ENCODE peak calls at places on chromosomes 7 and 10, in six cellular contexts. V, W, C, M, N and L are unnamed samples.

GRCh38 chr7:97004931-97005763 is at the start of gene DLX6:
- DNase-seq in N (no peak), V (no peak), C (peak; percentile 45), M (peak; percentile 47), W (no peak), L (no peak)

GRCh38 chr10:86286591-86287421 is 79.8 kb downstream of the GRID1 start:
- DNase-seq in N (no peak), V (no peak), C (peak; percentile 37), M (no peak), W (no peak), L (no peak)

GRCh38 chr7:83941300-83941699 is 253.3 kb downstream of the SEMA3A start:
- DNase-seq in C (no peak), V (no peak), W (no peak), M (no peak), N (no peak), L (no peak)

GRCh38 chr7:2691223-2691818 is 3.3 kb downstream of the AMZ1 start:
- DNase-seq in N (no peak), M (no peak), V (no peak), C (no peak), W (no peak), L (no peak)

GRCh38 chr7:51350195-51350896 is 33.7 kb upstream of the COBL start:
- DNase-seq in C (no peak), N (no peak), M (no peak), W (no peak), V (peak; percentile 73), L (no peak)

GRCh38 chr10:26334932-26335573 is 103.1 kb upstream of the APBB1IP start:
- DNase-seq in C (peak; percentile 76), M (peak; percentile 29), V (peak; percentile 77), N (peak; percentile 53), W (peak; percentile 41), L (peak; percentile 74)

GRCh38 chr7:116546916-116547315 is 22.1 kb downstream of the CAV1 start:
- DNase-seq in N (no peak), V (no peak), W (no peak), C (no peak), M (no peak), L (no peak)

GRCh38 chr7:22859676-22860290 is 37.1 kb upstream of the TOMM7 start:
- DNase-seq in V (no peak), N (no peak), M (no peak), C (no peak), W (no peak), L (no peak)

GRCh38 chr7:103695496-103695895 is 249.5 kb upstream of the SLC26A5 start:
- DNase-seq in V (no peak), C (no peak), N (no peak), M (no peak), W (no peak), L (no peak)

GRCh38 chr10:86298501-86299001 is 68.0 kb downstream of the GRID1 start:
- DNase-seq in N (no peak), C (peak; percentile 34), M (no peak), W (no peak), V (no peak), L (no peak)

GRCh38 chr10:72796042-72796441 is 97.5 kb upstream of the OIT3 start:
- DNase-seq in C (no peak), N (no peak), W (no peak), V (peak; percentile 9), M (no peak), L (no peak)

GRCh38 chr7:24284699-24285506 is 913 bp downstream of the NPY start:
- DNase-seq in C (no peak), V (no peak), W (no peak), M (no peak), N (no peak), L (no peak)

GRCh38 chr10:110901954-110902819 is 16.8 kb downstream of the BBIP1 start:
- DNase-seq in V (peak; percentile 52), M (no peak), N (peak; percentile 27), W (no peak), C (no peak), L (no peak)

GRCh38 chr10:19947656-19948055 is 131.4 kb downstream of the PLXDC2 start:
- DNase-seq in W (no peak), M (no peak), N (no peak), C (no peak), V (no peak), L (no peak)

GRCh38 chr10:5416981-5417380 is 4.6 kb downstream of the NET1 start:
- DNase-seq in M (no peak), W (no peak), N (no peak), V (no peak), C (no peak), L (no peak)

GRCh38 chr7:148669907-148670306 is 28.8 kb upstream of the CUL1 start:
- DNase-seq in W (no peak), M (no peak), C (no peak), N (no peak), V (no peak), L (no peak)

GRCh38 chr7:122528879-122529481 is 169.9 kb downstream of the RNF133 start:
- DNase-seq in W (no peak), M (no peak), C (no peak), N (no peak), V (peak; percentile 48), L (no peak)

GRCh38 chr7:158174947-158175346 is 412.7 kb downstream of the PTPRN2 start:
- DNase-seq in C (no peak), W (no peak), M (no peak), N (no peak), V (no peak), L (no peak)

GRCh38 chr10:118963963-118964362 is 65.6 kb upstream of the NANOS1 start:
- DNase-seq in W (no peak), N (no peak), C (no peak), V (no peak), M (no peak), L (no peak)

GRCh38 chr10:11849908-11850307 is 26.8 kb downstream of the PROSER2 start:
- DNase-seq in W (no peak), N (no peak), V (no peak), C (no peak), M (no peak), L (no peak)

GRCh38 chr7:55231736-55232280 is 133.3 kb upstream of the LANCL2 start:
- DNase-seq in N (no peak), M (no peak), C (no peak), V (no peak), W (no peak), L (no peak)

GRCh38 chr10:1116051-1116450 is 59.9 kb downstream of the WDR37 start:
- DNase-seq in W (no peak), C (no peak), V (no peak), M (no peak), N (no peak), L (no peak)

GRCh38 chr7:22443370-22444180 is 56.4 kb downstream of the STEAP1B start:
- DNase-seq in N (no peak), M (no peak), V (peak; percentile 52), W (no peak), C (no peak), L (no peak)

GRCh38 chr7:12322287-12322902 is 81.3 kb downstream of the VWDE start:
- DNase-seq in V (peak; percentile 36), C (no peak), W (no peak), M (no peak), N (no peak), L (no peak)

GRCh38 chr10:102919237-102919959 is 1.3 kb downstream of the CNNM2 start:
- DNase-seq in M (no peak), V (peak; percentile 51), C (peak; percentile 43), N (no peak), W (no peak), L (peak; percentile 18)

GRCh38 chr7:120023494-120024167 is 249.3 kb upstream of the KCND2 start:
- DNase-seq in V (no peak), C (no peak), W (no peak), N (no peak), M (no peak), L (no peak)

GRCh38 chr10:69636626-69637550 is 6.8 kb downstream of the FAM241B start:
- DNase-seq in M (no peak), C (no peak), V (peak; percentile 40), N (peak; percentile 13), W (no peak), L (no peak)

GRCh38 chr7:40808409-40808942 is 673.7 kb downstream of the SUGCT start:
- DNase-seq in M (peak; percentile 66), C (no peak), W (no peak), N (no peak), V (peak; percentile 91), L (no peak)

GRCh38 chr7:22113041-22113440 is 167.3 kb upstream of the CDCA7L start:
- DNase-seq in N (no peak), C (no peak), W (no peak), M (no peak), V (no peak), L (no peak)

GRCh38 chr10:27366769-27367168 is 126.2 kb upstream of the ACBD5 start:
- DNase-seq in C (no peak), N (no peak), M (no peak), V (no peak), W (no peak), L (no peak)

GRCh38 chr7:98398567-98399372 is 2.1 kb downstream of the BAIAP2L1 start:
- DNase-seq in N (no peak), V (peak; percentile 43), M (no peak), W (no peak), C (no peak), L (no peak)

GRCh38 chr10:22315455-22316285 is 518 bp upstream of the COMMD3 start:
- DNase-seq in M (no peak), V (peak; percentile 14), N (no peak), C (no peak), W (no peak), L (no peak)

GRCh38 chr7:26813426-26813825 is 51.0 kb downstream of the SKAP2 start:
- DNase-seq in N (no peak), M (no peak), W (no peak), C (no peak), V (peak; percentile 14), L (no peak)

GRCh38 chr10:35092851-35093250 is 2.7 kb upstream of the CUL2 start:
- DNase-seq in M (no peak), N (no peak), V (no peak), W (no peak), C (no peak), L (no peak)

GRCh38 chr10:32957341-32958084 is 517 bp downstream of the ITGB1 start:
- DNase-seq in W (no peak), N (peak; percentile 23), C (peak; percentile 59), V (peak; percentile 49), M (no peak), L (no peak)

GRCh38 chr7:101099969-101100781 is 14.9 kb downstream of the TRIM56 start:
- DNase-seq in W (no peak), V (peak; percentile 100), C (peak; percentile 76), N (peak; percentile 45), M (peak; percentile 92), L (no peak)

GRCh38 chr7:64625114-64626082 is 40.5 kb upstream of the ZNF107 start:
- DNase-seq in V (peak; percentile 28), N (no peak), C (no peak), M (no peak), W (no peak), L (peak; percentile 30)

GRCh38 chr10:93579089-93579488 is 12.6 kb downstream of the FFAR4 start:
- DNase-seq in N (no peak), M (no peak), V (peak; percentile 76), C (no peak), W (no peak), L (no peak)